ENCODE peak calls at places on chromosomes 6 and 20, in ten cellular contexts. N is DND-41, A is left lung, S is adrenal gland, K is osteoblast, Z is heart right ventricle, F is HepG2, Y is dorsolateral prefrontal cortex, D is heart left ventricle, C is esophagus muscularis mucosa. T is an unnamed sample.

GRCh38 chr6:111050265-111051023 is 36.9 kb upstream of the SLC16A10 start:
- DNase-seq in Y (no peak), F (no peak), N (no peak), C (no peak), A (no peak), S (no peak), Z (no peak), K (no peak), D (no peak), T (no peak)

GRCh38 chr20:45052698-45053440 is 48.1 kb downstream of the KCNS1 start:
- DNase-seq in S (no peak), N (peak; percentile 48), K (peak; percentile 84), Z (no peak), C (no peak), F (no peak), A (no peak), Y (no peak), D (no peak), T (no peak)

GRCh38 chr6:2523061-2523460 is 227.7 kb downstream of the MYLK4 start:
- DNase-seq in K (no peak), A (no peak), F (no peak), Z (no peak), D (no peak), Y (no peak), N (no peak), S (no peak), C (no peak), T (no peak)

GRCh38 chr6:163285689-163286088 is 128.8 kb upstream of the QKI start:
- DNase-seq in Y (no peak), Z (no peak), A (no peak), D (no peak), S (no peak), N (no peak), K (no peak), C (no peak), F (no peak), T (no peak)

GRCh38 chr6:10381133-10381829 is 33.6 kb downstream of the TFAP2A start:
- DNase-seq in Z (no peak), D (no peak), Y (no peak), S (no peak), F (no peak), K (no peak), C (no peak), A (no peak), N (no peak), T (no peak)

GRCh38 chr20:33893314-33893713 is 82.2 kb downstream of the CHMP4B start:
- DNase-seq in S (no peak), N (no peak), Y (no peak), K (peak; percentile 92), A (no peak), C (no peak), Z (no peak), D (no peak), F (no peak), T (no peak)

GRCh38 chr6:49001856-49002255 is 461.2 kb downstream of the MMUT start:
- DNase-seq in Z (no peak), A (no peak), Y (no peak), N (no peak), F (no peak), S (peak; percentile 42), C (no peak), D (no peak), K (no peak), T (no peak)

GRCh38 chr6:81937296-81937937 is 184.9 kb upstream of the TENT5A start:
- DNase-seq in F (peak; percentile 37), A (no peak), Z (no peak), N (no peak), S (no peak), C (no peak), Y (no peak), K (no peak), D (no peak), T (no peak)

GRCh38 chr6:159577564-159577963 is 115.5 kb downstream of the SOD2 start:
- DNase-seq in F (no peak), Y (no peak), K (no peak), D (no peak), S (no peak), Z (no peak), N (no peak), A (peak; percentile 36), C (no peak), T (no peak)
- H3K27ac ChIP-seq in F (no peak overlapping the region), Y (no peak overlapping the region), K (no peak overlapping the region), D (no peak overlapping the region), S (no peak overlapping the region), Z (no peak overlapping the region), N (no peak overlapping the region), A (no peak overlapping the region), C (no peak overlapping the region), T (no peak overlapping the region)

GRCh38 chr6:133634474-133634873 is 254.4 kb upstream of the TCF21 start:
- DNase-seq in F (no peak), D (no peak), K (no peak), C (no peak), N (no peak), A (no peak), Y (no peak), Z (no peak), S (no peak), T (no peak)

GRCh38 chr6:133631421-133631820 is 257.5 kb upstream of the TCF21 start:
- DNase-seq in C (no peak), D (no peak), N (no peak), K (no peak), Y (no peak), A (no peak), Z (no peak), F (peak; percentile 18), S (no peak), T (no peak)

GRCh38 chr6:133630651-133631050 is 258.3 kb upstream of the TCF21 start:
- DNase-seq in K (no peak), C (no peak), Y (no peak), Z (no peak), A (no peak), S (no peak), F (no peak), D (no peak), N (no peak), T (no peak)

GRCh38 chr6:133632906-133633305 is 256.0 kb upstream of the TCF21 start:
- DNase-seq in K (no peak), Z (no peak), C (no peak), A (no peak), D (no peak), F (no peak), S (no peak), Y (no peak), N (no peak), T (no peak)

DNA sequence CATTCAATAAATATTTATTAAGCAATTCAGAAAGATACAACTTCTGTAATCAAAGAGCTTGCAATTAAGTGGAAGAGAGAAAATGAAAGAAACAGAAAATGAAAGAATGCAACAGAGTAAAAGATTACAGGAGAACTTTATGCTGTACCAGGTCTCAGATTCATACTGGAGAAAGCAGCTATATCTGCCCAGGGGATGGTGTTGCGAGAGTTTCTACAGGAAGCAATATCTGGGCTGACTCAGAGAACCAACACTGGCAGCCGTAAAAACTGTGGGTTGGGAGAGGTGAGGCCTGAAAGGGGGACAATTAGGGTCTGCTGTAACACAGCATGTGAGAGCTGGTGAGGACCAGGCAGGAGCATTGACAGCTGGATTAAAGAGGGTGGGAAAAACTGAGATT is 256.7 kb upstream of the TCF21 start:
- DNase-seq in K (peak; percentile 55), Z (no peak), S (no peak), F (no peak), A (no peak), N (no peak), Y (no peak), D (no peak), C (no peak), T (no peak)
- H3K4me3 ChIP-seq in K (no peak overlapping the region), Z (no peak overlapping the region), S (no peak overlapping the region), F (no peak overlapping the region), A (no peak overlapping the region), N (no peak overlapping the region), Y (no peak overlapping the region), D (no peak overlapping the region), C (no peak overlapping the region), T (no peak overlapping the region)

GRCh38 chr20:51906049-51906448 is 103.7 kb upstream of the SALL4 start:
- DNase-seq in K (no peak), C (no peak), S (no peak), Z (no peak), A (no peak), D (no peak), N (no peak), F (no peak), Y (no peak), T (no peak)

GRCh38 chr20:51902933-51903332 is 100.6 kb upstream of the SALL4 start:
- DNase-seq in C (no peak), N (peak; percentile 35), Z (no peak), D (no peak), Y (no peak), K (no peak), F (no peak), S (no peak), A (no peak), T (no peak)

GRCh38 chr20:51910202-51911050 is 108.1 kb upstream of the SALL4 start:
- DNase-seq in Y (no peak), A (no peak), D (no peak), C (no peak), K (no peak), Z (no peak), N (no peak), S (no peak), F (no peak), T (no peak)

DNA sequence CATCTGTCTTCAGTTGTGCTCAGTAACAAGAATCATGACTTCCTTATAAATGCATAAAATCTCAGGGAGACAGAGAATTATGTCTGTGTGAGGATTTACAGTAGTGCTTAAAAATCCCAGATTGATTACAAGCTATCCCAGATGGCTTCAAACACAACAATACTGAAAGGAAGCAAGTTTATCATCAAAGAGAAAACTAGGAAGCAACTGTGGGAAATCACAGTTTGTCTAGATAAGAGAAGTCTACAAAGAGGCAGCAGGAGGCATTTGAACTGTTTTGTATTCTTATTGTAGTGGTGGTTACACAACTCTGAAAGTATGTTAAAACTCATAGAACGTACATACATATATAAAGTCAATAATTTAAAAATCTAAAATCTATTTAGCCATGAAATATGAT is 104.4 kb upstream of the SALL4 start:
- DNase-seq in F (peak; percentile 39), C (no peak), A (no peak), Y (no peak), Z (no peak), K (no peak), N (no peak), D (no peak), S (no peak), T (no peak)
- TF ChIP-seq CTCF in F (no peak), C (no peak), A (no peak), Y (no peak), Z (no peak), K (no peak), N (no peak), D (no peak), S (no peak), T (no peak)

GRCh38 chr6:35417979-35418661 is 34.0 kb upstream of the FANCE start:
- DNase-seq in A (no peak), N (no peak), Z (no peak), Y (peak; percentile 63), F (no peak), D (no peak), S (no peak), K (no peak), C (no peak), T (no peak)

GRCh38 chr6:35415065-35415880 is 36.9 kb upstream of the FANCE start:
- DNase-seq in A (peak; percentile 61), D (peak; percentile 77), F (peak; percentile 99), C (no peak), S (peak; percentile 88), N (no peak), Z (peak; percentile 58), Y (peak; percentile 87), K (peak; percentile 94), T (no peak)

GRCh38 chr6:35419431-35419830 is 32.7 kb upstream of the FANCE start:
- DNase-seq in Z (no peak), C (no peak), N (peak; percentile 48), D (no peak), Y (no peak), K (no peak), S (no peak), A (no peak), F (peak; percentile 50), T (peak; percentile 57)

GRCh38 chr6:35425284-35425683 is 26.9 kb upstream of the FANCE start:
- DNase-seq in A (no peak), F (no peak), Z (no peak), Y (no peak), D (no peak), K (peak; percentile 98), N (no peak), C (no peak), S (no peak), T (no peak)

DNA sequence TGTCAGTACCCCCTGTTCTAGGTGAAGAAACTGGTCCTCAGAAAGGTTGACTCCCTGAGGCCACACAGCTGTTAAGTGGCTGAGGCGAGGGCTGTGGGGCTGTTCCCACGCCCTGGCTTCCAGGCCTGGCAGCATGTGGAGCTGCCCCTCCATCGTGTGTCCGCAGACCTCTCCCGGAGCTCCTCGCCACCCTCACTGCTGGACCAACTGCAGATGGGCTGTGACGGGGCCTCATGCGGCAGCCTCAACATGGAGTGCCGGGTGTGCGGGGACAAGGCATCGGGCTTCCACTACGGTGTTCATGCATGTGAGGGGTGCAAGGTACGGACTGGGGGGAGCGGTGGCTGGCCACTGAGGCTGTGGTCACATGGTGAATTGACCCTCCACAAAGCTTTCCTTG is 32.2 kb upstream of the FANCE start:
- DNase-seq in Z (no peak), F (no peak), C (no peak), D (no peak), N (no peak), S (no peak), K (no peak), A (no peak), Y (no peak), T (no peak)
- H3K27ac ChIP-seq in Z (no peak overlapping the region), F (no peak overlapping the region), C (no peak overlapping the region), D (no peak overlapping the region), N (no peak overlapping the region), S (no peak overlapping the region), K (peak overlapping the region; percentile 32), A (no peak overlapping the region), Y (no peak overlapping the region), T (no peak overlapping the region)